ENCODE peak calls at places on chromosomes 6 and 20, in eight cellular contexts. K is choroid plexus epithelial cell; S is NT2/D1; Q is natural killer cell treated with Interleukin-12 subunit alpha and Interleukin-12 subunit beta and Interleukin-15 and Interleukin-18, amount 100 ng/mL, for 72 hours; P is stomach; E is GDM1; A is COR-L47; H is lower lobe of right lung. Y is an unnamed sample.

GRCh38 chr6:158817298-158818007 is 1.7 kb downstream of the EZR start:
- DNase-seq in K (peak; percentile 31), S (no peak), Q (no peak), P (peak; percentile 83), E (no peak), A (no peak), H (peak; percentile 82), Y (no peak)

GRCh38 chr6:156798091-156798735 is 21.0 kb downstream of the ARID1B start:
- DNase-seq in K (no peak), S (no peak), Q (no peak), P (no peak), E (no peak), A (no peak), H (no peak), Y (no peak)

GRCh38 chr6:41746068-41746467 is 1.1 kb downstream of the PGC start:
- DNase-seq in K (no peak), S (no peak), Q (no peak), P (no peak), E (no peak), A (no peak), H (peak; percentile 34), Y (no peak)

GRCh38 chr6:30914076-30914853 is at the start of gene VARS2:
- DNase-seq in K (peak; percentile 90), S (peak; percentile 42), Q (peak; percentile 93), P (peak; percentile 94), E (peak; percentile 87), A (peak; percentile 77), H (peak; percentile 92), Y (peak; percentile 41)

GRCh38 chr6:100237881-100238280 is 226.8 kb downstream of the SIM1 start:
- DNase-seq in K (peak; percentile 12), S (no peak), Q (no peak), P (no peak), E (no peak), A (no peak), H (no peak), Y (no peak)

GRCh38 chr20:62159835-62160234 is 16.3 kb downstream of the SS18L1 start:
- DNase-seq in K (no peak), S (no peak), Q (no peak), P (no peak), E (no peak), A (no peak), H (no peak), Y (no peak)

GRCh38 chr20:34037767-34038166 is 44.1 kb downstream of the RALY start:
- DNase-seq in K (peak; percentile 14), S (no peak), Q (no peak), P (no peak), E (no peak), A (no peak), H (no peak), Y (no peak)

GRCh38 chr6:135390450-135390849 is 107.1 kb downstream of the AHI1 start:
- DNase-seq in K (no peak), S (no peak), Q (no peak), P (no peak), E (no peak), A (no peak), H (no peak), Y (no peak)

GRCh38 chr6:82570083-82570482 is 206.5 kb downstream of the TPBG start:
- DNase-seq in K (peak; percentile 41), S (no peak), Q (no peak), P (no peak), E (no peak), A (peak; percentile 71), H (no peak), Y (no peak)

GRCh38 chr20:50267041-50267865 is 76.6 kb downstream of the CEBPB start:
- DNase-seq in K (peak; percentile 42), S (no peak), Q (no peak), P (peak; percentile 91), E (no peak), A (peak; percentile 61), H (peak; percentile 85), Y (no peak)

GRCh38 chr6:97524846-97525245 is 241.8 kb upstream of the MMS22L start:
- DNase-seq in K (no peak), S (peak; percentile 39), Q (no peak), P (no peak), E (no peak), A (peak; percentile 73), H (no peak), Y (no peak)

Y was measured in HS-27A.